ENCODE peak calls at places on chromosome 7, in eight cellular contexts. S is mesendoderm; Q is GM12891; U is central memory CD8-positive, alpha-beta T cell; B is DMS 273 treated with DMSO at 0.1 percent for 48 hours; X is Peyer's patch; K is heart left ventricle; W is AG08395. D is an unnamed sample.

GRCh38 chr7:115260381-115260780 is 338.5 kb downstream of the MDFIC start:
- DNase-seq in W (no peak), B (no peak), X (no peak), K (no peak), Q (no peak), S (no peak), U (no peak), D (peak)

GRCh38 chr7:120898710-120899499 is 41.0 kb upstream of the TSPAN12 start:
- DNase-seq in W (no peak), S (no peak), K (no peak), B (no peak), Q (no peak), X (no peak), U (no peak), D (no peak)

GRCh38 chr7:147833549-147833948 is 757.0 kb upstream of the C7orf33 start:
- DNase-seq in K (no peak), U (no peak), Q (no peak), S (peak), W (no peak), B (no peak), X (no peak), D (no peak)

GRCh38 chr7:31926991-31927584 is 143.1 kb downstream of the PDE1C start:
- DNase-seq in U (no peak), Q (no peak), W (no peak), S (no peak), B (no peak), X (no peak), K (no peak), D (no peak)

GRCh38 chr7:12684186-12684585 is 3.2 kb upstream of the ARL4A start:
- DNase-seq in B (no peak), Q (no peak), U (no peak), S (no peak), K (no peak), W (no peak), X (no peak), D (no peak)

GRCh38 chr7:3495530-3495929 is 194.5 kb downstream of the SDK1 start:
- DNase-seq in U (no peak), S (peak), B (no peak), K (no peak), W (no peak), Q (no peak), X (no peak), D (no peak)

GRCh38 chr7:80827238-80827633 is 91.6 kb downstream of the SEMA3C start:
- DNase-seq in Q (no peak), X (no peak), U (no peak), B (no peak), W (peak), S (no peak), K (no peak), D (no peak)

GRCh38 chr7:44114586-44115310 is 8.6 kb downstream of the POLD2 start:
- DNase-seq in X (no peak), K (peak), B (peak), U (no peak), Q (no peak), W (no peak), S (no peak), D (no peak)

GRCh38 chr7:124459101-124460052 is 306.2 kb downstream of the GPR37 start:
- DNase-seq in Q (no peak), U (no peak), X (no peak), K (no peak), S (no peak), B (no peak), W (peak), D (no peak)

GRCh38 chr7:28536259-28536658 is 123.9 kb downstream of the CREB5 start:
- DNase-seq in X (no peak), Q (no peak), S (peak), K (no peak), U (no peak), B (no peak), W (peak), D (peak)

GRCh38 chr7:94698275-94698674 is 42.3 kb upstream of the SGCE start:
- DNase-seq in Q (no peak), W (peak), X (no peak), B (peak), U (no peak), S (peak), K (no peak), D (peak)

GRCh38 chr7:106944035-106944665 is 79.1 kb downstream of the PIK3CG start:
- DNase-seq in S (peak), W (no peak), X (no peak), B (no peak), K (no peak), U (no peak), Q (no peak), D (no peak)

GRCh38 chr7:50978633-50979215 is 196.0 kb upstream of the GRB10 start:
- DNase-seq in U (no peak), S (peak), X (no peak), B (peak), W (peak), Q (no peak), K (no peak), D (no peak)

GRCh38 chr7:55255501-55256445 is 109.4 kb upstream of the LANCL2 start:
- DNase-seq in U (peak), X (peak), W (peak), S (peak), K (peak), B (peak), Q (peak), D (peak)

GRCh38 chr7:18429547-18429946 is 66.0 kb upstream of the HDAC9 start:
- DNase-seq in U (no peak), W (peak), Q (no peak), X (no peak), B (no peak), S (peak), K (no peak), D (peak)

GRCh38 chr7:45589061-45589460 is 14.9 kb downstream of the ADCY1 start:
- DNase-seq in Q (no peak), X (no peak), W (no peak), B (no peak), U (no peak), K (no peak), S (no peak), D (no peak)

GRCh38 chr7:144656960-144657359 is 178.9 kb downstream of the TPK1 start:
- DNase-seq in W (no peak), Q (no peak), X (no peak), S (peak), B (no peak), U (no peak), K (no peak), D (no peak)

GRCh38 chr7:73354196-73354595 is 26.2 kb downstream of the FKBP6 start:
- DNase-seq in X (no peak), W (no peak), U (no peak), B (no peak), Q (no peak), S (no peak), K (no peak), D (no peak)

GRCh38 chr7:27549621-27550020 is 113.1 kb downstream of the HIBADH start:
- DNase-seq in S (no peak), Q (no peak), U (no peak), K (no peak), B (no peak), X (no peak), W (no peak), D (no peak)

GRCh38 chr7:154598864-154599263 is 404.1 kb downstream of the PAXIP1 start:
- DNase-seq in B (no peak), W (no peak), X (no peak), U (no peak), S (no peak), Q (no peak), K (no peak), D (no peak)

GRCh38 chr7:126803060-126803665 is 449.6 kb downstream of the GRM8 start:
- DNase-seq in B (peak), S (peak), Q (peak), X (no peak), U (no peak), K (no peak), W (peak), D (peak)

GRCh38 chr7:51950811-51951210 is 634.2 kb upstream of the COBL start:
- DNase-seq in Q (no peak), K (no peak), S (peak), U (no peak), X (no peak), B (no peak), W (no peak), D (no peak)

GRCh38 chr7:12062062-12062461 is 149.0 kb upstream of the TMEM106B start:
- DNase-seq in B (no peak), U (no peak), K (no peak), Q (no peak), X (no peak), S (peak), W (no peak), D (no peak)

GRCh38 chr7:127135871-127136485 is 116.8 kb downstream of the GRM8 start:
- DNase-seq in B (no peak), U (no peak), W (no peak), X (no peak), Q (no peak), S (no peak), K (no peak), D (no peak)

GRCh38 chr7:112874909-112875308 is 84.7 kb upstream of the TMEM168 start:
- DNase-seq in K (no peak), W (no peak), Q (no peak), X (no peak), S (peak), U (no peak), B (no peak), D (no peak)

GRCh38 chr7:2165239-2165609 is 67.5 kb downstream of the MAD1L1 start:
- DNase-seq in X (no peak), Q (no peak), W (no peak), B (no peak), U (no peak), S (no peak), K (no peak), D (no peak)

GRCh38 chr7:150876817-150877526 is 24.7 kb downstream of the AOC1 start:
- DNase-seq in U (no peak), X (peak), K (no peak), S (peak), B (peak), W (peak), Q (peak), D (peak)